ENCODE peak calls at places on chromosome 11, in nine cellular contexts. N is activated CD8-positive, alpha-beta memory T cell treated with anti-CD3 and anti-CD28 coated beads for 24 hours; W is Caco-2; J is kidney; D is amniotic stem cell; K is GM23338; R is NCI-H1105 treated with DMSO at 0.1 percent for 48 hours; E is AG10803; T is endodermal cell. B is an unnamed sample.

GRCh38 chr11:112744041-112744440 is 217.2 kb upstream of the NCAM1 start:
- DNase-seq in N (no peak), W (no peak), J (no peak), D (no peak), K (no peak), R (peak), E (no peak), T (no peak), B (no peak)

GRCh38 chr11:27040302-27041115 is at the start of gene BBOX1:
- DNase-seq in N (no peak), W (no peak), J (peak), D (no peak), K (peak), R (peak), E (no peak), T (no peak), B (no peak)

GRCh38 chr11:12683857-12684256 is 9.6 kb downstream of the TEAD1 start:
- DNase-seq in N (no peak), W (peak), J (no peak), D (no peak), K (no peak), R (no peak), E (peak), T (no peak), B (no peak)

GRCh38 chr11:64864473-64865285 is 13.7 kb downstream of the EHD1 start:
- DNase-seq in N (peak), W (peak), J (peak), D (peak), K (no peak), R (no peak), E (peak), T (no peak), B (peak)

GRCh38 chr11:130719516-130719915 is 196.8 kb downstream of the SNX19 start:
- DNase-seq in N (no peak), W (no peak), J (no peak), D (no peak), K (no peak), R (no peak), E (peak), T (no peak), B (no peak)

GRCh38 chr11:2662430-2663299 is 37.1 kb downstream of the KCNQ1OT1 start:
- DNase-seq in N (no peak), W (no peak), J (peak), D (no peak), K (no peak), R (no peak), E (no peak), T (peak), B (no peak)

GRCh38 chr11:126375726-126376125 is 20.2 kb downstream of the ST3GAL4 start:
- DNase-seq in N (no peak), W (no peak), J (no peak), D (no peak), K (no peak), R (no peak), E (no peak), T (no peak), B (no peak)

GRCh38 chr11:119484741-119485605 is 62.0 kb upstream of the THY1 start:
- DNase-seq in N (peak), W (peak), J (no peak), D (no peak), K (peak), R (no peak), E (no peak), T (peak), B (peak)